ENCODE peak calls at places on chromosome 7, in six cellular contexts. One of them, this sample, is unnamed.

GRCh38 chr7:150649084-150649385 is 16.9 kb upstream of the GIMAP6 start:
- DNase-seq in fibroblast of gingiva: no peak
- DNase-seq in AML-193: no peak
- DNase-seq in GM04504: no peak
- DNase-seq in mucosa of descending colon: no peak
- DNase-seq in transverse colon: no peak
- DNase-seq in this sample: no peak

GRCh38 chr7:322111-322671 is 32.2 kb downstream of the FOXL3 start:
- DNase-seq in GM04504: peak
- DNase-seq in AML-193: peak
- DNase-seq in transverse colon: peak
- DNase-seq in fibroblast of gingiva: no peak
- DNase-seq in mucosa of descending colon: peak
- DNase-seq in this sample: peak

GRCh38 chr7:46165281-46165680 is 244.2 kb upstream of the IGFBP3 start:
- DNase-seq in transverse colon: no peak
- DNase-seq in GM04504: no peak
- DNase-seq in mucosa of descending colon: no peak
- DNase-seq in AML-193: no peak
- DNase-seq in fibroblast of gingiva: no peak
- DNase-seq in this sample: no peak

GRCh38 chr7:43880596-43880995 is 11.3 kb upstream of the MRPS24 start:
- DNase-seq in GM04504: no peak
- DNase-seq in fibroblast of gingiva: peak
- DNase-seq in mucosa of descending colon: no peak
- DNase-seq in transverse colon: no peak
- DNase-seq in AML-193: no peak
- DNase-seq in this sample: no peak

GRCh38 chr7:80918909-80919721 is at the start of gene SEMA3C:
- DNase-seq in AML-193: no peak
- DNase-seq in fibroblast of gingiva: peak
- DNase-seq in mucosa of descending colon: peak
- DNase-seq in GM04504: peak
- DNase-seq in transverse colon: peak
- DNase-seq in this sample: peak

GRCh38 chr7:74656421-74656910 is 1.1 kb upstream of the GTF2I start:
- DNase-seq in AML-193: peak
- DNase-seq in fibroblast of gingiva: peak
- DNase-seq in transverse colon: peak
- DNase-seq in mucosa of descending colon: peak
- DNase-seq in GM04504: no peak
- DNase-seq in this sample: peak

GRCh38 chr7:21304836-21305235 is 123.0 kb upstream of the SP4 start:
- DNase-seq in fibroblast of gingiva: no peak
- DNase-seq in mucosa of descending colon: no peak
- DNase-seq in transverse colon: no peak
- DNase-seq in GM04504: no peak
- DNase-seq in AML-193: no peak
- DNase-seq in this sample: no peak

GRCh38 chr7:140249036-140249806 is 72.4 kb upstream of the KDM7A start:
- DNase-seq in GM04504: no peak
- DNase-seq in AML-193: no peak
- DNase-seq in fibroblast of gingiva: no peak
- DNase-seq in transverse colon: no peak
- DNase-seq in mucosa of descending colon: no peak
- DNase-seq in this sample: no peak

GRCh38 chr7:108239501-108240225 is 109.5 kb upstream of the LAMB4 start:
- DNase-seq in transverse colon: no peak
- DNase-seq in fibroblast of gingiva: no peak
- DNase-seq in GM04504: no peak
- DNase-seq in AML-193: no peak
- DNase-seq in mucosa of descending colon: no peak
- DNase-seq in this sample: no peak

GRCh38 chr7:157017639-157018327 is 7.3 kb upstream of the MNX1 start:
- DNase-seq in AML-193: no peak
- DNase-seq in transverse colon: no peak
- DNase-seq in fibroblast of gingiva: no peak
- DNase-seq in mucosa of descending colon: no peak
- DNase-seq in GM04504: no peak
- DNase-seq in this sample: peak

GRCh38 chr7:105015631-105015965 is 1.6 kb downstream of the KMT2E start:
- DNase-seq in fibroblast of gingiva: no peak
- DNase-seq in AML-193: no peak
- DNase-seq in transverse colon: peak
- DNase-seq in GM04504: no peak
- DNase-seq in mucosa of descending colon: no peak
- DNase-seq in this sample: no peak

GRCh38 chr7:47941136-47941844 is 7.0 kb downstream of the PKD1L1 start:
- DNase-seq in mucosa of descending colon: no peak
- DNase-seq in GM04504: peak
- DNase-seq in fibroblast of gingiva: peak
- DNase-seq in AML-193: no peak
- DNase-seq in transverse colon: no peak
- DNase-seq in this sample: no peak

GRCh38 chr7:94657771-94658693 is 2.1 kb upstream of the SGCE start:
- DNase-seq in fibroblast of gingiva: peak
- DNase-seq in AML-193: peak
- DNase-seq in GM04504: peak
- DNase-seq in transverse colon: peak
- DNase-seq in mucosa of descending colon: peak
- DNase-seq in this sample: peak

GRCh38 chr7:2930310-2931033 is 86.4 kb upstream of the GNA12 start:
- DNase-seq in fibroblast of gingiva: no peak
- DNase-seq in GM04504: no peak
- DNase-seq in AML-193: no peak
- DNase-seq in mucosa of descending colon: no peak
- DNase-seq in transverse colon: no peak
- DNase-seq in this sample: peak

GRCh38 chr7:116653204-116653603 is 18.8 kb upstream of the MET start:
- DNase-seq in transverse colon: no peak
- DNase-seq in GM04504: no peak
- DNase-seq in AML-193: no peak
- DNase-seq in fibroblast of gingiva: no peak
- DNase-seq in mucosa of descending colon: no peak
- DNase-seq in this sample: no peak

GRCh38 chr7:155315977-155316376 is 18.3 kb downstream of the INSIG1 start:
- DNase-seq in transverse colon: no peak
- DNase-seq in fibroblast of gingiva: no peak
- DNase-seq in AML-193: no peak
- DNase-seq in mucosa of descending colon: no peak
- DNase-seq in GM04504: no peak
- DNase-seq in this sample: no peak

GRCh38 chr7:102063736-102064135 is 222.9 kb upstream of the SH2B2 start:
- DNase-seq in fibroblast of gingiva: no peak
- DNase-seq in AML-193: no peak
- DNase-seq in mucosa of descending colon: peak
- DNase-seq in transverse colon: peak
- DNase-seq in GM04504: peak
- DNase-seq in this sample: peak

GRCh38 chr7:16421333-16422099 is at the start of gene CRPPA:
- DNase-seq in transverse colon: peak
- DNase-seq in AML-193: peak
- DNase-seq in fibroblast of gingiva: peak
- DNase-seq in mucosa of descending colon: peak
- DNase-seq in GM04504: no peak
- DNase-seq in this sample: peak

GRCh38 chr7:127844707-127845331 is 186.4 kb downstream of the LRRC4 start:
- DNase-seq in fibroblast of gingiva: peak
- DNase-seq in AML-193: peak
- DNase-seq in transverse colon: peak
- DNase-seq in mucosa of descending colon: no peak
- DNase-seq in GM04504: no peak
- DNase-seq in this sample: peak

GRCh38 chr7:31705377-31705776 is 18.4 kb downstream of the PPP1R17 start:
- DNase-seq in fibroblast of gingiva: no peak
- DNase-seq in AML-193: no peak
- DNase-seq in transverse colon: no peak
- DNase-seq in GM04504: no peak
- DNase-seq in mucosa of descending colon: no peak
- DNase-seq in this sample: no peak

GRCh38 chr7:16978358-16979244 is 96.8 kb upstream of the AGR3 start:
- DNase-seq in transverse colon: no peak
- DNase-seq in AML-193: no peak
- DNase-seq in mucosa of descending colon: no peak
- DNase-seq in fibroblast of gingiva: peak
- DNase-seq in GM04504: no peak
- DNase-seq in this sample: no peak

GRCh38 chr7:43649755-43650274 is 66.9 kb downstream of the STK17A start:
- DNase-seq in mucosa of descending colon: no peak
- DNase-seq in fibroblast of gingiva: no peak
- DNase-seq in transverse colon: peak
- DNase-seq in GM04504: no peak
- DNase-seq in AML-193: peak
- DNase-seq in this sample: no peak

GRCh38 chr7:133585003-133585668 is 332.3 kb downstream of the EXOC4 start:
- DNase-seq in transverse colon: no peak
- DNase-seq in AML-193: no peak
- DNase-seq in mucosa of descending colon: no peak
- DNase-seq in GM04504: no peak
- DNase-seq in fibroblast of gingiva: no peak
- DNase-seq in this sample: no peak

GRCh38 chr7:25842201-25842726 is 309.7 kb upstream of the NFE2L3 start:
- DNase-seq in transverse colon: no peak
- DNase-seq in mucosa of descending colon: no peak
- DNase-seq in fibroblast of gingiva: no peak
- DNase-seq in AML-193: no peak
- DNase-seq in GM04504: no peak
- DNase-seq in this sample: no peak

GRCh38 chr7:22447008-22447407 is 53.0 kb downstream of the STEAP1B start:
- DNase-seq in AML-193: no peak
- DNase-seq in transverse colon: no peak
- DNase-seq in mucosa of descending colon: no peak
- DNase-seq in fibroblast of gingiva: no peak
- DNase-seq in GM04504: no peak
- DNase-seq in this sample: no peak

GRCh38 chr7:56447864-56448693 is 331.9 kb upstream of the NUPR2 start:
- DNase-seq in AML-193: no peak
- DNase-seq in transverse colon: no peak
- DNase-seq in GM04504: no peak
- DNase-seq in fibroblast of gingiva: no peak
- DNase-seq in mucosa of descending colon: no peak
- DNase-seq in this sample: no peak

GRCh38 chr7:27111753-27112277 is 9.3 kb upstream of the HOXA2 start:
- DNase-seq in mucosa of descending colon: no peak
- DNase-seq in AML-193: no peak
- DNase-seq in fibroblast of gingiva: no peak
- DNase-seq in transverse colon: no peak
- DNase-seq in GM04504: no peak
- DNase-seq in this sample: no peak

GRCh38 chr7:12398186-12398585 is 5.5 kb downstream of the VWDE start:
- DNase-seq in mucosa of descending colon: no peak
- DNase-seq in AML-193: no peak
- DNase-seq in transverse colon: no peak
- DNase-seq in fibroblast of gingiva: no peak
- DNase-seq in GM04504: no peak
- DNase-seq in this sample: no peak

GRCh38 chr7:30845426-30846135 is 66.1 kb upstream of the AQP1 start:
- DNase-seq in GM04504: no peak
- DNase-seq in mucosa of descending colon: peak
- DNase-seq in AML-193: no peak
- DNase-seq in fibroblast of gingiva: peak
- DNase-seq in transverse colon: no peak
- DNase-seq in this sample: no peak

GRCh38 chr7:141889323-141889722 is 26.9 kb upstream of the OR9A4 start:
- DNase-seq in fibroblast of gingiva: no peak
- DNase-seq in GM04504: no peak
- DNase-seq in transverse colon: no peak
- DNase-seq in AML-193: peak
- DNase-seq in mucosa of descending colon: no peak
- DNase-seq in this sample: no peak

GRCh38 chr7:55502209-55502608 is 70.1 kb downstream of the VOPP1 start:
- DNase-seq in GM04504: no peak
- DNase-seq in fibroblast of gingiva: no peak
- DNase-seq in mucosa of descending colon: no peak
- DNase-seq in AML-193: no peak
- DNase-seq in transverse colon: no peak
- DNase-seq in this sample: peak

GRCh38 chr7:6179620-6180343 is 92.6 kb downstream of the CYTH3 start:
- DNase-seq in mucosa of descending colon: no peak
- DNase-seq in transverse colon: no peak
- DNase-seq in GM04504: no peak
- DNase-seq in fibroblast of gingiva: no peak
- DNase-seq in AML-193: no peak
- DNase-seq in this sample: no peak

GRCh38 chr7:99456288-99456687 is 9.7 kb downstream of the ATP5MF start:
- DNase-seq in GM04504: no peak
- DNase-seq in fibroblast of gingiva: no peak
- DNase-seq in mucosa of descending colon: no peak
- DNase-seq in transverse colon: no peak
- DNase-seq in AML-193: no peak
- DNase-seq in this sample: no peak

GRCh38 chr7:11261470-11261869 is 287.8 kb downstream of the PHF14 start:
- DNase-seq in mucosa of descending colon: no peak
- DNase-seq in GM04504: no peak
- DNase-seq in fibroblast of gingiva: no peak
- DNase-seq in AML-193: no peak
- DNase-seq in transverse colon: no peak
- DNase-seq in this sample: no peak

GRCh38 chr7:24956021-24956420 is 24.0 kb downstream of the OSBPL3 start:
- DNase-seq in transverse colon: no peak
- DNase-seq in fibroblast of gingiva: peak
- DNase-seq in AML-193: no peak
- DNase-seq in GM04504: no peak
- DNase-seq in mucosa of descending colon: no peak
- DNase-seq in this sample: no peak